ENCODE peak calls at places on chromosomes 6 and 20, in six cellular contexts. One of them, this sample, is unnamed.

GRCh38 chr6:32075781-32076494 is 33.2 kb downstream of the TNXB start:
- DNase-seq in EL: peak; percentile 24
- DNase-seq in germinal center: no peak
- DNase-seq in Ammon's horn: no peak
- DNase-seq in NCI-H187 treated with DMSO at 0.1 percent for 48 hours: no peak
- DNase-seq in amygdala: no peak
- DNase-seq in this sample: no peak

GRCh38 chr6:119445666-119446622 is 96.4 kb upstream of the MAN1A1 start:
- DNase-seq in NCI-H187 treated with DMSO at 0.1 percent for 48 hours: no peak
- DNase-seq in germinal center: no peak
- DNase-seq in EL: peak; percentile 52
- DNase-seq in Ammon's horn: peak; percentile 27
- DNase-seq in amygdala: no peak
- DNase-seq in this sample: peak; percentile 63

GRCh38 chr20:1331101-1331500 is 2.2 kb upstream of the SDCBP2 start:
- DNase-seq in Ammon's horn: no peak
- DNase-seq in NCI-H187 treated with DMSO at 0.1 percent for 48 hours: no peak
- DNase-seq in amygdala: no peak
- DNase-seq in germinal center: no peak
- DNase-seq in EL: no peak
- DNase-seq in this sample: no peak

GRCh38 chr6:102907181-102907580 is 1513.7 kb downstream of the GRIK2 start:
- DNase-seq in germinal center: no peak
- DNase-seq in amygdala: no peak
- DNase-seq in NCI-H187 treated with DMSO at 0.1 percent for 48 hours: no peak
- DNase-seq in Ammon's horn: no peak
- DNase-seq in EL: no peak
- DNase-seq in this sample: peak; percentile 28

GRCh38 chr6:38187285-38187684 is 367.8 kb downstream of the ZFAND3 start:
- DNase-seq in amygdala: no peak
- DNase-seq in germinal center: no peak
- DNase-seq in EL: no peak
- DNase-seq in NCI-H187 treated with DMSO at 0.1 percent for 48 hours: no peak
- DNase-seq in Ammon's horn: peak; percentile 57
- DNase-seq in this sample: no peak

GRCh38 chr6:7045331-7045730 is 62.4 kb upstream of the RREB1 start:
- DNase-seq in EL: no peak
- DNase-seq in NCI-H187 treated with DMSO at 0.1 percent for 48 hours: no peak
- DNase-seq in amygdala: no peak
- DNase-seq in Ammon's horn: no peak
- DNase-seq in germinal center: no peak
- DNase-seq in this sample: no peak

GRCh38 chr6:157187182-157188093 is 135.9 kb downstream of the TMEM242 start:
- DNase-seq in Ammon's horn: no peak
- DNase-seq in germinal center: no peak
- DNase-seq in EL: no peak
- DNase-seq in amygdala: no peak
- DNase-seq in NCI-H187 treated with DMSO at 0.1 percent for 48 hours: peak; percentile 94
- DNase-seq in this sample: no peak

GRCh38 chr20:577167-577791 is 32.8 kb downstream of the TCF15 start:
- DNase-seq in amygdala: no peak
- DNase-seq in Ammon's horn: no peak
- DNase-seq in NCI-H187 treated with DMSO at 0.1 percent for 48 hours: no peak
- DNase-seq in EL: no peak
- DNase-seq in germinal center: no peak
- DNase-seq in this sample: peak; percentile 52

GRCh38 chr6:169851641-169852503 is 100.5 kb downstream of the ERMARD start:
- DNase-seq in NCI-H187 treated with DMSO at 0.1 percent for 48 hours: no peak
- DNase-seq in EL: no peak
- DNase-seq in amygdala: no peak
- DNase-seq in Ammon's horn: no peak
- DNase-seq in germinal center: no peak
- DNase-seq in this sample: peak; percentile 88

GRCh38 chr20:4973330-4974097 is 27.8 kb downstream of the SLC23A2 start:
- DNase-seq in germinal center: no peak
- DNase-seq in Ammon's horn: peak; percentile 39
- DNase-seq in amygdala: no peak
- DNase-seq in NCI-H187 treated with DMSO at 0.1 percent for 48 hours: no peak
- DNase-seq in EL: peak; percentile 86
- DNase-seq in this sample: peak; percentile 76

GRCh38 chr6:111263837-111264236 is 176.5 kb downstream of the SLC16A10 start:
- DNase-seq in Ammon's horn: no peak
- DNase-seq in EL: peak; percentile 84
- DNase-seq in germinal center: no peak
- DNase-seq in amygdala: no peak
- DNase-seq in NCI-H187 treated with DMSO at 0.1 percent for 48 hours: no peak
- DNase-seq in this sample: peak; percentile 81

GRCh38 chr20:10674684-10675455 is 1.1 kb upstream of the JAG1 start:
- DNase-seq in germinal center: peak; percentile 82
- DNase-seq in Ammon's horn: peak; percentile 75
- DNase-seq in NCI-H187 treated with DMSO at 0.1 percent for 48 hours: no peak
- DNase-seq in amygdala: peak; percentile 72
- DNase-seq in EL: peak; percentile 77
- DNase-seq in this sample: peak; percentile 82

GRCh38 chr20:39871013-39871412 is 818.0 kb downstream of the MAFB start:
- DNase-seq in germinal center: no peak
- DNase-seq in Ammon's horn: no peak
- DNase-seq in EL: no peak
- DNase-seq in NCI-H187 treated with DMSO at 0.1 percent for 48 hours: no peak
- DNase-seq in amygdala: no peak
- DNase-seq in this sample: no peak

GRCh38 chr6:108699290-108700041 is 138.7 kb downstream of the FOXO3 start:
- DNase-seq in EL: no peak
- DNase-seq in germinal center: no peak
- DNase-seq in NCI-H187 treated with DMSO at 0.1 percent for 48 hours: no peak
- DNase-seq in amygdala: no peak
- DNase-seq in Ammon's horn: no peak
- DNase-seq in this sample: no peak

GRCh38 chr20:34883087-34883688 is 6.8 kb downstream of the ACSS2 start:
- DNase-seq in germinal center: no peak
- DNase-seq in EL: no peak
- DNase-seq in amygdala: no peak
- DNase-seq in NCI-H187 treated with DMSO at 0.1 percent for 48 hours: no peak
- DNase-seq in Ammon's horn: no peak
- DNase-seq in this sample: no peak

GRCh38 chr6:15489563-15489962 is 173.3 kb downstream of the DTNBP1 start:
- DNase-seq in Ammon's horn: no peak
- DNase-seq in amygdala: no peak
- DNase-seq in EL: no peak
- DNase-seq in germinal center: no peak
- DNase-seq in NCI-H187 treated with DMSO at 0.1 percent for 48 hours: no peak
- DNase-seq in this sample: no peak

GRCh38 chr6:24183584-24183983 is 57.6 kb downstream of the NRSN1 start:
- DNase-seq in amygdala: no peak
- DNase-seq in germinal center: no peak
- DNase-seq in EL: no peak
- DNase-seq in NCI-H187 treated with DMSO at 0.1 percent for 48 hours: no peak
- DNase-seq in Ammon's horn: no peak
- DNase-seq in this sample: no peak

GRCh38 chr6:82511546-82511945 is 147.9 kb downstream of the TPBG start:
- DNase-seq in Ammon's horn: no peak
- DNase-seq in amygdala: no peak
- DNase-seq in EL: no peak
- DNase-seq in NCI-H187 treated with DMSO at 0.1 percent for 48 hours: no peak
- DNase-seq in germinal center: no peak
- DNase-seq in this sample: no peak

GRCh38 chr6:169970306-169970988 is 219.0 kb downstream of the ERMARD start:
- DNase-seq in EL: no peak
- DNase-seq in Ammon's horn: no peak
- DNase-seq in amygdala: no peak
- DNase-seq in NCI-H187 treated with DMSO at 0.1 percent for 48 hours: no peak
- DNase-seq in germinal center: no peak
- DNase-seq in this sample: no peak

GRCh38 chr6:149028767-149029405 is 282.1 kb downstream of the UST start:
- DNase-seq in NCI-H187 treated with DMSO at 0.1 percent for 48 hours: peak; percentile 37
- DNase-seq in germinal center: peak; percentile 73
- DNase-seq in amygdala: no peak
- DNase-seq in Ammon's horn: peak; percentile 94
- DNase-seq in EL: peak; percentile 87
- DNase-seq in this sample: peak; percentile 65

GRCh38 chr6:14310955-14311354 is 193.4 kb downstream of the CD83 start:
- DNase-seq in NCI-H187 treated with DMSO at 0.1 percent for 48 hours: no peak
- DNase-seq in EL: no peak
- DNase-seq in germinal center: no peak
- DNase-seq in Ammon's horn: no peak
- DNase-seq in amygdala: no peak
- DNase-seq in this sample: no peak

GRCh38 chr20:57893364-57894001 is 183.7 kb upstream of the PMEPA1 start:
- DNase-seq in NCI-H187 treated with DMSO at 0.1 percent for 48 hours: no peak
- DNase-seq in germinal center: no peak
- DNase-seq in EL: no peak
- DNase-seq in amygdala: no peak
- DNase-seq in Ammon's horn: no peak
- DNase-seq in this sample: no peak

GRCh38 chr6:21455071-21455470 is 138.5 kb upstream of the SOX4 start:
- DNase-seq in NCI-H187 treated with DMSO at 0.1 percent for 48 hours: no peak
- DNase-seq in amygdala: no peak
- DNase-seq in EL: no peak
- DNase-seq in Ammon's horn: no peak
- DNase-seq in germinal center: no peak
- DNase-seq in this sample: no peak

GRCh38 chr20:22630698-22631097 is 46.3 kb upstream of the FOXA2 start:
- DNase-seq in germinal center: no peak
- DNase-seq in amygdala: no peak
- DNase-seq in EL: no peak
- DNase-seq in Ammon's horn: no peak
- DNase-seq in NCI-H187 treated with DMSO at 0.1 percent for 48 hours: no peak
- DNase-seq in this sample: no peak

GRCh38 chr6:32271427-32271826 is 47.6 kb upstream of the NOTCH4 start:
- DNase-seq in Ammon's horn: peak; percentile 13
- DNase-seq in germinal center: peak; percentile 17
- DNase-seq in EL: no peak
- DNase-seq in NCI-H187 treated with DMSO at 0.1 percent for 48 hours: no peak
- DNase-seq in amygdala: no peak
- DNase-seq in this sample: no peak

GRCh38 chr20:31835554-31835953 is 9.8 kb downstream of the FOXS1 start:
- DNase-seq in Ammon's horn: no peak
- DNase-seq in germinal center: no peak
- DNase-seq in amygdala: no peak
- DNase-seq in EL: no peak
- DNase-seq in NCI-H187 treated with DMSO at 0.1 percent for 48 hours: no peak
- DNase-seq in this sample: no peak

GRCh38 chr6:160178271-160178670 is 56.7 kb downstream of the SLC22A1 start:
- DNase-seq in NCI-H187 treated with DMSO at 0.1 percent for 48 hours: no peak
- DNase-seq in amygdala: no peak
- DNase-seq in germinal center: no peak
- DNase-seq in EL: no peak
- DNase-seq in Ammon's horn: no peak
- DNase-seq in this sample: no peak

GRCh38 chr6:20207096-20207454 is 5.2 kb downstream of the MBOAT1 start:
- DNase-seq in Ammon's horn: no peak
- DNase-seq in NCI-H187 treated with DMSO at 0.1 percent for 48 hours: no peak
- DNase-seq in amygdala: no peak
- DNase-seq in germinal center: no peak
- DNase-seq in EL: no peak
- DNase-seq in this sample: no peak

GRCh38 chr6:145816392-145816791 is 1.8 kb upstream of the FBXO30 start:
- DNase-seq in Ammon's horn: no peak
- DNase-seq in NCI-H187 treated with DMSO at 0.1 percent for 48 hours: no peak
- DNase-seq in germinal center: no peak
- DNase-seq in EL: no peak
- DNase-seq in amygdala: no peak
- DNase-seq in this sample: no peak

GRCh38 chr20:46348231-46348803 is 40.0 kb upstream of the CDH22 start:
- DNase-seq in NCI-H187 treated with DMSO at 0.1 percent for 48 hours: peak; percentile 28
- DNase-seq in EL: no peak
- DNase-seq in germinal center: no peak
- DNase-seq in amygdala: no peak
- DNase-seq in Ammon's horn: no peak
- DNase-seq in this sample: no peak

GRCh38 chr6:165059032-165059431 is 250.4 kb downstream of the C6orf118 start:
- DNase-seq in amygdala: no peak
- DNase-seq in NCI-H187 treated with DMSO at 0.1 percent for 48 hours: no peak
- DNase-seq in germinal center: no peak
- DNase-seq in EL: no peak
- DNase-seq in Ammon's horn: no peak
- DNase-seq in this sample: peak; percentile 78

GRCh38 chr6:33251390-33252012 is 20.2 kb downstream of the VPS52 start:
- DNase-seq in Ammon's horn: no peak
- DNase-seq in EL: no peak
- DNase-seq in NCI-H187 treated with DMSO at 0.1 percent for 48 hours: no peak
- DNase-seq in germinal center: no peak
- DNase-seq in amygdala: no peak
- DNase-seq in this sample: no peak

GRCh38 chr6:29995346-29995777 is 53.0 kb downstream of the HLA-A start:
- DNase-seq in Ammon's horn: no peak
- DNase-seq in germinal center: no peak
- DNase-seq in NCI-H187 treated with DMSO at 0.1 percent for 48 hours: no peak
- DNase-seq in amygdala: no peak
- DNase-seq in EL: peak; percentile 20
- DNase-seq in this sample: peak; percentile 54

GRCh38 chr6:39920147-39920546 is 14.1 kb downstream of the MOCS1 start:
- DNase-seq in EL: no peak
- DNase-seq in amygdala: no peak
- DNase-seq in Ammon's horn: no peak
- DNase-seq in germinal center: no peak
- DNase-seq in NCI-H187 treated with DMSO at 0.1 percent for 48 hours: no peak
- DNase-seq in this sample: no peak

This sample was measured in HT1080.